ENCODE peak calls at places on chromosome 9, in seven cellular contexts. C is CD8-positive, alpha-beta T cell; A is A673; D is aorta; N is SJSA1; I is CD8-positive, alpha-beta memory T cell; W is heart left ventricle. H is an unnamed sample.

GRCh38 chr9:72363908-72364678 is 915 bp downstream of the ZFAND5 start:
- DNase-seq in C (peak), A (peak), D (peak), N (peak), I (peak), W (peak), H (peak)

GRCh38 chr9:581673-582497 is 259.6 kb upstream of the DMRT1 start:
- DNase-seq in C (no peak), A (no peak), D (no peak), N (no peak), I (no peak), W (no peak), H (no peak)

GRCh38 chr9:125964702-125965225 is 217.6 kb downstream of the PBX3 start:
- DNase-seq in C (no peak), A (no peak), D (no peak), N (no peak), I (no peak), W (no peak), H (no peak)

GRCh38 chr9:112174223-112174964 is 703 bp downstream of the SUSD1 start:
- DNase-seq in C (peak), A (peak), D (peak), N (peak), I (peak), W (peak), H (peak)

GRCh38 chr9:118962426-118962825 is 406.8 kb downstream of the BRINP1 start:
- DNase-seq in C (no peak), A (no peak), D (no peak), N (no peak), I (no peak), W (no peak), H (no peak)

GRCh38 chr9:4141201-4141750 is 158.6 kb downstream of the GLIS3 start:
- DNase-seq in C (no peak), A (no peak), D (no peak), N (no peak), I (no peak), W (no peak), H (no peak)

GRCh38 chr9:84940294-84940693 is 270.8 kb downstream of the NTRK2 start:
- DNase-seq in C (no peak), A (no peak), D (no peak), N (no peak), I (no peak), W (no peak), H (no peak)

GRCh38 chr9:107222020-107222522 is 61.0 kb upstream of the RAD23B start:
- DNase-seq in C (no peak), A (no peak), D (no peak), N (no peak), I (no peak), W (no peak), H (peak)

GRCh38 chr9:114616684-114617520 is 5.8 kb downstream of the TMEM268 start:
- DNase-seq in C (no peak), A (no peak), D (peak), N (no peak), I (no peak), W (peak), H (no peak)

GRCh38 chr9:111959468-111959941 is 62.9 kb downstream of the UGCG start:
- DNase-seq in C (no peak), A (no peak), D (peak), N (peak), I (no peak), W (no peak), H (peak)

GRCh38 chr9:127112683-127113539 is 9.5 kb downstream of the ANGPTL2 start:
- DNase-seq in C (no peak), A (no peak), D (no peak), N (no peak), I (no peak), W (no peak), H (no peak)

GRCh38 chr9:124259273-124260078 is 1.7 kb downstream of the NEK6 start:
- DNase-seq in C (no peak), A (peak), D (peak), N (peak), I (no peak), W (peak), H (peak)

GRCh38 chr9:110049699-110050450 is 158.1 kb downstream of the C9orf152 start:
- DNase-seq in C (no peak), A (no peak), D (peak), N (no peak), I (peak), W (peak), H (peak)

GRCh38 chr9:94921656-94922055 is 195.2 kb downstream of the AOPEP start:
- DNase-seq in C (no peak), A (no peak), D (no peak), N (no peak), I (no peak), W (no peak), H (no peak)

GRCh38 chr9:121301881-121302286 is 33.9 kb downstream of the GSN start:
- DNase-seq in C (no peak), A (no peak), D (no peak), N (no peak), I (no peak), W (no peak), H (no peak)
- H3K4me3 ChIP-seq in C (no peak), A (no peak), D (no peak), N (no peak), I (no peak), W (peak), H (no peak)

GRCh38 chr9:132587484-132587858 is 5.1 kb downstream of the BARHL1 start:
- DNase-seq in C (no peak), A (no peak), D (no peak), N (no peak), I (no peak), W (no peak), H (no peak)
- H3K4me3 ChIP-seq in C (no peak), A (no peak), D (no peak), N (no peak), I (no peak), W (no peak), H (no peak)

GRCh38 chr9:19233344-19233743 is 2.9 kb downstream of the DENND4C start:
- DNase-seq in C (no peak), A (no peak), D (no peak), N (no peak), I (no peak), W (no peak), H (no peak)
- H3K4me3 ChIP-seq in C (no peak), A (peak), D (no peak), N (no peak), I (no peak), W (no peak), H (peak)

GRCh38 chr9:135715056-135715595 is 13.1 kb downstream of the KCNT1 start:
- DNase-seq in C (no peak), A (no peak), D (no peak), N (no peak), I (no peak), W (no peak), H (no peak)
- H3K4me3 ChIP-seq in C (no peak), A (no peak), D (no peak), N (no peak), I (no peak), W (no peak), H (no peak)

GRCh38 chr9:20205821-20206220 is 416.5 kb downstream of the MLLT3 start:
- DNase-seq in C (no peak), A (no peak), D (no peak), N (no peak), I (no peak), W (no peak), H (peak)

GRCh38 chr9:20209421-20210340 is 412.6 kb downstream of the MLLT3 start:
- DNase-seq in C (peak), A (no peak), D (no peak), N (no peak), I (peak), W (no peak), H (no peak)

GRCh38 chr9:20207161-20207560 is 415.1 kb downstream of the MLLT3 start:
- DNase-seq in C (no peak), A (no peak), D (no peak), N (no peak), I (no peak), W (no peak), H (no peak)

GRCh38 chr9:20208156-20208555 is 414.1 kb downstream of the MLLT3 start:
- DNase-seq in C (no peak), A (no peak), D (no peak), N (no peak), I (no peak), W (no peak), H (no peak)

GRCh38 chr9:20208951-20209350 is 413.3 kb downstream of the MLLT3 start:
- DNase-seq in C (no peak), A (no peak), D (no peak), N (no peak), I (no peak), W (no peak), H (peak)
- H3K4me3 ChIP-seq in C (no peak), A (no peak), D (no peak), N (no peak), I (no peak), W (no peak), H (no peak)

H was measured in fibroblast of villous mesenchyme.